ENCODE peak calls at places on chromosomes 7 and 10, in six cellular contexts. S, V, W, Y, G and P are unnamed samples.

GRCh38 chr10:68327889-68328786 is 3.7 kb upstream of the HNRNPH3 start:
- DNase-seq in V (no peak), Y (peak), W (peak), G (peak), S (peak), P (no peak)

GRCh38 chr7:20793686-20794394 is 7.2 kb upstream of the SP8 start:
- DNase-seq in W (no peak), V (peak), S (no peak), Y (no peak), G (no peak), P (no peak)

GRCh38 chr7:149816794-149817193 is 21.4 kb upstream of the ZNF862 start:
- DNase-seq in V (no peak), G (no peak), S (no peak), W (no peak), Y (no peak), P (no peak)

GRCh38 chr10:44628921-44629320 is 244.0 kb upstream of the CXCL12 start:
- DNase-seq in W (peak), V (no peak), S (peak), G (peak), Y (peak), P (no peak)

GRCh38 chr10:120505866-120506265 is 48.8 kb downstream of the PLPP4 start:
- DNase-seq in W (no peak), S (peak), Y (peak), G (no peak), V (no peak), P (no peak)

GRCh38 chr10:92291921-92292860 is 1.2 kb downstream of the MARCHF5 start:
- DNase-seq in V (peak), G (peak), W (peak), S (peak), Y (no peak), P (no peak)

GRCh38 chr7:12926236-12926635 is 238.8 kb downstream of the ARL4A start:
- DNase-seq in W (no peak), V (no peak), S (no peak), Y (no peak), G (no peak), P (no peak)

GRCh38 chr7:129482781-129483180 is 19.6 kb upstream of the SMKR1 start:
- DNase-seq in Y (no peak), S (no peak), V (no peak), W (no peak), G (no peak), P (no peak)

GRCh38 chr7:50502001-50502684 is 52.0 kb upstream of the FIGNL1 start:
- DNase-seq in V (no peak), S (peak), G (peak), Y (peak), W (peak), P (peak)

GRCh38 chr7:155584261-155584660 is 37.9 kb upstream of the CNPY1 start:
- DNase-seq in V (no peak), Y (no peak), S (no peak), G (no peak), W (no peak), P (no peak)

GRCh38 chr7:37344886-37345579 is 103.6 kb downstream of the ELMO1 start:
- DNase-seq in Y (no peak), V (peak), S (no peak), G (no peak), W (no peak), P (no peak)

GRCh38 chr10:3902054-3902808 is 117.2 kb upstream of the KLF6 start:
- DNase-seq in G (no peak), W (no peak), S (peak), V (no peak), Y (no peak), P (peak)

GRCh38 chr7:151742713-151743480 is 134.0 kb downstream of the PRKAG2 start:
- DNase-seq in Y (no peak), S (no peak), G (no peak), W (no peak), V (no peak), P (no peak)

GRCh38 chr7:141742229-141742628 is 4.1 kb downstream of the SSBP1 start:
- DNase-seq in V (no peak), G (peak), S (no peak), W (no peak), Y (no peak), P (no peak)

GRCh38 chr10:6678211-6678803 is 98.2 kb upstream of the PRKCQ start:
- DNase-seq in S (peak), W (peak), V (no peak), G (peak), Y (no peak), P (peak)

GRCh38 chr7:41517771-41518170 is 185.1 kb downstream of the INHBA start:
- DNase-seq in G (no peak), V (no peak), W (no peak), S (no peak), Y (no peak), P (no peak)

GRCh38 chr10:62268027-62268398 is 631 bp downstream of the RTKN2 start:
- DNase-seq in W (no peak), G (no peak), V (peak), Y (no peak), S (no peak), P (peak)

GRCh38 chr10:79056361-79056735 is 12.4 kb upstream of the ZMIZ1 start:
- DNase-seq in Y (no peak), W (no peak), S (no peak), V (no peak), G (no peak), P (no peak)

GRCh38 chr7:100427762-100428198 is 723 bp downstream of the ZCWPW1 start:
- DNase-seq in Y (no peak), G (no peak), V (no peak), W (no peak), S (no peak), P (no peak)

GRCh38 chr10:94194256-94194655 is 168.5 kb downstream of the NOC3L start:
- DNase-seq in V (no peak), Y (peak), W (peak), S (peak), G (peak), P (no peak)

GRCh38 chr7:155543011-155543881 is 3.1 kb downstream of the CNPY1 start:
- DNase-seq in V (no peak), S (peak), G (peak), Y (no peak), W (no peak), P (no peak)

GRCh38 chr7:129066290-129067131 is 11.6 kb upstream of the TNPO3 start:
- DNase-seq in G (peak), V (no peak), W (peak), Y (no peak), S (peak), P (no peak)

GRCh38 chr10:114613237-114613979 is 44.7 kb downstream of the ABLIM1 start:
- DNase-seq in Y (no peak), V (no peak), S (no peak), W (no peak), G (no peak), P (no peak)

GRCh38 chr10:97532935-97533671 is 34.4 kb downstream of the UBTD1 start:
- DNase-seq in W (no peak), V (no peak), Y (no peak), G (peak), S (peak), P (no peak)

GRCh38 chr10:63628526-63629362 is 107.5 kb downstream of the REEP3 start:
- DNase-seq in V (peak), W (no peak), Y (no peak), G (no peak), S (peak), P (no peak)

GRCh38 chr10:30728786-30729185 is 99.2 kb upstream of the LYZL2 start:
- DNase-seq in W (no peak), Y (no peak), S (no peak), V (no peak), G (no peak), P (no peak)

GRCh38 chr10:26422977-26423376 is 15.2 kb upstream of the APBB1IP start:
- DNase-seq in Y (no peak), W (no peak), S (no peak), G (no peak), V (no peak), P (no peak)

GRCh38 chr10:6399879-6400278 is 180.2 kb downstream of the PRKCQ start:
- DNase-seq in W (no peak), S (no peak), V (no peak), G (no peak), Y (no peak), P (no peak)

GRCh38 chr10:77919713-77920108 is 6.8 kb downstream of the DLG5 start:
- DNase-seq in V (no peak), Y (peak), G (peak), S (peak), W (peak), P (no peak)

GRCh38 chr7:139043823-139044812 is 8.3 kb upstream of the ZC3HAV1L start:
- DNase-seq in Y (no peak), S (no peak), G (peak), V (peak), W (no peak), P (peak)

GRCh38 chr10:13567030-13567429 is 19.7 kb upstream of the PRPF18 start:
- DNase-seq in S (peak), V (no peak), Y (no peak), W (no peak), G (no peak), P (no peak)